ENCODE peak calls at places on chromosomes 12 and 14, in ten cellular contexts. P, C, F, U, Y, S, A, H, Q and O are unnamed samples.

GRCh38 chr12:1494856-1495255 is 99.5 kb downstream of the FBXL14 start:
- DNase-seq in S (no peak), H (peak; percentile 29), P (no peak), C (no peak), F (no peak), Y (no peak), U (no peak), A (no peak), Q (no peak), O (no peak)

GRCh38 chr12:75389061-75389460 is 1.8 kb upstream of the GLIPR1L2 start:
- DNase-seq in Q (no peak), P (peak; percentile 51), A (peak; percentile 16), Y (no peak), F (no peak), U (no peak), H (no peak), S (peak; percentile 56), C (no peak), O (no peak)

GRCh38 chr14:75884198-75884611 is 97.6 kb downstream of the TGFB3 start:
- DNase-seq in H (no peak), S (peak; percentile 30), U (no peak), Y (no peak), P (no peak), Q (no peak), A (no peak), F (no peak), C (no peak), O (no peak)

GRCh38 chr12:123269980-123270379 is 1.7 kb downstream of the CDK2AP1 start:
- DNase-seq in P (no peak), F (peak; percentile 27), A (no peak), H (peak; percentile 60), S (peak; percentile 33), Y (no peak), C (no peak), U (no peak), Q (no peak), O (no peak)

GRCh38 chr14:70018713-70019201 is 139.5 kb downstream of the SMOC1 start:
- DNase-seq in P (no peak), A (no peak), S (no peak), F (peak; percentile 22), Y (peak; percentile 52), C (no peak), Q (no peak), U (no peak), H (no peak), O (peak; percentile 43)

GRCh38 chr12:26699237-26699636 is 133.8 kb downstream of the ITPR2 start:
- DNase-seq in F (no peak), U (no peak), Q (no peak), H (no peak), Y (no peak), S (no peak), P (no peak), C (no peak), A (no peak), O (no peak)

GRCh38 chr14:68782091-68782981 is 10.5 kb downstream of the ZFP36L1 start:
- DNase-seq in Q (peak; percentile 37), P (no peak), U (peak; percentile 70), A (no peak), S (no peak), H (no peak), F (no peak), Y (no peak), C (no peak), O (no peak)

GRCh38 chr12:75714462-75715322 is 203.3 kb upstream of the KRR1 start:
- DNase-seq in A (peak; percentile 67), S (peak; percentile 25), C (no peak), F (no peak), P (no peak), H (no peak), Q (no peak), U (no peak), Y (no peak), O (no peak)

GRCh38 chr12:123152823-123153222 is 1.9 kb upstream of the PITPNM2 start:
- DNase-seq in U (no peak), A (no peak), Y (no peak), S (no peak), C (no peak), H (no peak), P (no peak), Q (no peak), F (no peak), O (no peak)

GRCh38 chr12:52713960-52714886 is 10.9 kb upstream of the KRT77 start:
- DNase-seq in S (no peak), Q (no peak), A (peak; percentile 42), Y (no peak), P (no peak), F (no peak), H (peak; percentile 79), C (no peak), U (no peak), O (no peak)

GRCh38 chr14:36934304-36934703 is 238.1 kb downstream of the SLC25A21 start:
- DNase-seq in C (no peak), Q (no peak), S (no peak), P (no peak), U (no peak), F (no peak), H (no peak), A (no peak), Y (no peak), O (no peak)

GRCh38 chr14:99246536-99247083 is 25.4 kb downstream of the BCL11B start:
- DNase-seq in Q (no peak), Y (no peak), H (peak; percentile 70), F (no peak), U (no peak), S (no peak), C (no peak), P (no peak), A (no peak), O (no peak)

GRCh38 chr14:24312736-24313507 is 1.6 kb downstream of the LTB4R start:
- DNase-seq in U (no peak), H (no peak), C (no peak), S (no peak), P (no peak), A (no peak), Y (peak; percentile 62), F (no peak), Q (no peak), O (peak; percentile 47)

GRCh38 chr12:114263031-114263825 is 142.7 kb downstream of the TBX5 start:
- DNase-seq in U (no peak), C (no peak), S (no peak), A (no peak), Y (no peak), F (no peak), P (no peak), Q (no peak), H (no peak), O (no peak)

GRCh38 chr12:107337354-107338095 is 244.2 kb upstream of the CRY1 start:
- DNase-seq in A (peak; percentile 51), H (no peak), S (no peak), Y (no peak), P (no peak), F (no peak), U (no peak), Q (no peak), C (no peak), O (no peak)

GRCh38 chr12:63821781-63822251 is 22.7 kb upstream of the SRGAP1 start:
- DNase-seq in H (no peak), C (no peak), S (no peak), F (no peak), P (no peak), Y (no peak), A (no peak), U (peak; percentile 27), Q (no peak), O (no peak)

GRCh38 chr12:104501115-104501514 is 44.4 kb downstream of the CHST11 start:
- DNase-seq in P (no peak), F (no peak), Y (no peak), Q (no peak), U (no peak), S (no peak), A (no peak), C (no peak), H (no peak), O (no peak)

GRCh38 chr12:6199211-6199530 is 1.0 kb upstream of the CD9 start:
- DNase-seq in C (no peak), P (no peak), H (no peak), S (no peak), Y (no peak), U (no peak), F (no peak), Q (no peak), A (no peak), O (no peak)
- H3K4me3 ChIP-seq in C (no peak overlapping the region), P (peak overlapping the region; percentile 80), H (peak overlapping the region; percentile 53), S (no peak overlapping the region), Y (no peak overlapping the region), U (no peak overlapping the region), F (peak overlapping the region; percentile 69), Q (no peak overlapping the region), A (no peak overlapping the region), O (no peak overlapping the region)

GRCh38 chr12:106137456-106138278 is 1.1 kb downstream of the NUAK1 start:
- DNase-seq in F (no peak), U (no peak), P (no peak), Y (no peak), C (no peak), Q (no peak), H (no peak), A (no peak), S (no peak), O (no peak)
- H3K4me1 ChIP-seq in F (no peaks in the 10 kb centered on the region), U (no peaks in the 10 kb centered on the region), P (peaks cover 66% of the 10 kb centered on the region), Y (no peaks in the 10 kb centered on the region), C (peaks cover 16% of the 10 kb centered on the region), Q (peaks cover 8% of the 10 kb centered on the region), H (peaks cover 40% of the 10 kb centered on the region), A (peaks cover 57% of the 10 kb centered on the region), S (no peaks in the 10 kb centered on the region), O (peaks cover 7% of the 10 kb centered on the region)

DNA sequence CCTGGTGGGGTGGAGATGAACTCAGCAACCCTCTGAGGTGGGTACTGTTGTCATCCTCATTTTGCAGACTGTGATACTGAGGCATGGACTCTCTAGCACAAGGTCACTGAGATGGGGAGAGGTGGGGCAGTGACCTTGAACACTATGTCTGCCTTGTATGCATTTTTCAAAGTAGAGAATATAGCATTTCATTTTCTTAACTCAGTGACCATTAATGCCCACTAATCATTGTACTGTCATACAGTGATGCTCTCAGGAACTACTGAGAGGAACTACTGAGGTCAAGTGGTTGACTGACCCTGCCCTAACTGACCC is 2.1 kb downstream of the L3HYPDH start:
- DNase-seq in H (no peak), U (no peak), S (no peak), Y (no peak), Q (no peak), P (peak; percentile 25), F (no peak), C (no peak), A (no peak), O (no peak)
- H3K4me3 ChIP-seq in H (no peak overlapping the region), U (no peak overlapping the region), S (peak overlapping the region; percentile 84), Y (no peak overlapping the region), Q (no peak overlapping the region), P (peak overlapping the region; percentile 87), F (no peak overlapping the region), C (no peak overlapping the region), A (peak overlapping the region; percentile 82), O (no peak overlapping the region)

DNA sequence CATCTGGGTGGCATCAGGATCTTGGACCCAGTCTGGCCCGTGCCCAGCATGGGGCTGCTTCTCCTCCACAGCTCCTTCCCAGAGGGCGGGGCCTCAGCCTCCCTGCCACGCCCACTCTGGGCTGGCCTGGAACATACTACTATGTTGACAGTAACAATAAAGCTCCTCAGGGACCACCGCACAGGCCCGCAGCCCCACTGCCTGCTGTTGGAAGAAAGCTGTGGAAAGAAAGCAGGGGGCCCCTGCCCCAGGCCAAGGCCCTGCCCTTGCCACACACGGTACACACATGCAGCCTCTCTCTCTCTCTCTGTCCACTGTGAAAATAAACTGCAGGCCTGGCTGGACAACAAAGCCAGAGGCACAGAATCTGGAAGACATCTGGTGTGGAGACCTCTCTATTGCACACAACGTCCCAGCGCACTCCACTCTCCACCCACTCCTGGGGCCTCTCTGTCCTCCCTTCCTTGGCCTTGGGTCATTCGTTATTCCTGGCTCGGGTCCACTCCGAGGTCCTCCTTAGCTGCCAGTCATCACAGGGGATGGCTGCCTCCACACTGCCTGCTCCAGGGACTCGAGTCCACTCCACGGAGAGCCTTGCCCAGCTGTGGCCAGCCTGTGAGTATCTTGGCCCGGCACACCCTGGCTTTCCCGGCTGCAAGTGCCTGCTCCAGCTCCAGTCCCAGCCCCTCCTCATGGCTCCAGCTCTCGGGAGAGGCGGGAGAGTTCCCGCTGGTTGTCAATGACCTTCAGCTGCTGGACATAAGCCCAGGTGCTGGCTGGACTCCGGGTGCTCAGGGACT is 11.8 kb upstream of the ENDOU start:
- DNase-seq in Q (peak; percentile 92), H (no peak), U (no peak), Y (peak; percentile 56), A (no peak), P (no peak), S (no peak), F (peak; percentile 65), C (no peak), O (peak; percentile 76)
- H3K4me1 ChIP-seq in Q (peaks cover 21% of the 10 kb centered on the region), H (peaks cover 3% of the 10 kb centered on the region), U (peaks cover 13% of the 10 kb centered on the region), Y (peaks cover 36% of the 10 kb centered on the region), A (peaks cover 8% of the 10 kb centered on the region), P (no peaks in the 10 kb centered on the region), S (peaks cover 36% of the 10 kb centered on the region), F (peaks cover 10% of the 10 kb centered on the region), C (peaks cover 5% of the 10 kb centered on the region), O (peaks cover 26% of the 10 kb centered on the region)